ENCODE peak calls at places on chromosomes 4 and X, in seven cellular contexts. K is tibial nerve, D is H54, T is adrenal gland, H is uterus, I is stomach, Z is esophagus squamous epithelium. B is an unnamed sample.

GRCh38 chr4:38190717-38191178 is 230.6 kb downstream of the PTTG2 start:
- DNase-seq in K (no peak), D (no peak), T (no peak), H (no peak), I (no peak), Z (no peak), B (no peak)

GRCh38 chrX:96761566-96761965 is 76.9 kb downstream of the DIAPH2 start:
- DNase-seq in K (no peak), D (no peak), T (no peak), H (no peak), I (no peak), Z (no peak), B (no peak)

GRCh38 chrX:42536286-42536685 is 241.7 kb downstream of the PPP1R2C start:
- DNase-seq in K (no peak), D (no peak), T (no peak), H (no peak), I (no peak), Z (no peak), B (no peak)

GRCh38 chr4:5662555-5662954 is 45.8 kb downstream of the EVC2 start:
- DNase-seq in K (no peak), D (no peak), T (no peak), H (no peak), I (no peak), Z (no peak), B (no peak)

GRCh38 chr4:80967346-80967745 is 63.2 kb upstream of the BMP3 start:
- DNase-seq in K (no peak), D (no peak), T (no peak), H (no peak), I (no peak), Z (no peak), B (no peak)

GRCh38 chrX:3777416-3777815 is 64.0 kb upstream of the PRKX start:
- DNase-seq in K (no peak), D (no peak), T (no peak), H (no peak), I (no peak), Z (no peak), B (no peak)

GRCh38 chr4:952881-953573 is 20.3 kb downstream of the DGKQ start:
- DNase-seq in K (no peak), D (no peak), T (peak), H (no peak), I (no peak), Z (no peak), B (peak)

GRCh38 chr4:126986828-126987227 is 645.9 kb upstream of the INTU start:
- DNase-seq in K (no peak), D (no peak), T (no peak), H (no peak), I (no peak), Z (no peak), B (no peak)

GRCh38 chr4:86218721-86219481 is 141.0 kb downstream of the MAPK10 start:
- DNase-seq in K (no peak), D (no peak), T (no peak), H (no peak), I (no peak), Z (no peak), B (no peak)

GRCh38 chrX:41382699-41383645 is 49.0 kb downstream of the DDX3X start:
- DNase-seq in K (no peak), D (no peak), T (no peak), H (no peak), I (no peak), Z (no peak), B (no peak)

GRCh38 chr4:8592366-8593267 is at the start of gene CPZ:
- DNase-seq in K (no peak), D (no peak), T (no peak), H (peak), I (no peak), Z (no peak), B (no peak)

GRCh38 chr4:126386512-126386911 is 1071.8 kb downstream of the FAT4 start:
- DNase-seq in K (no peak), D (no peak), T (no peak), H (no peak), I (no peak), Z (no peak), B (no peak)

DNA sequence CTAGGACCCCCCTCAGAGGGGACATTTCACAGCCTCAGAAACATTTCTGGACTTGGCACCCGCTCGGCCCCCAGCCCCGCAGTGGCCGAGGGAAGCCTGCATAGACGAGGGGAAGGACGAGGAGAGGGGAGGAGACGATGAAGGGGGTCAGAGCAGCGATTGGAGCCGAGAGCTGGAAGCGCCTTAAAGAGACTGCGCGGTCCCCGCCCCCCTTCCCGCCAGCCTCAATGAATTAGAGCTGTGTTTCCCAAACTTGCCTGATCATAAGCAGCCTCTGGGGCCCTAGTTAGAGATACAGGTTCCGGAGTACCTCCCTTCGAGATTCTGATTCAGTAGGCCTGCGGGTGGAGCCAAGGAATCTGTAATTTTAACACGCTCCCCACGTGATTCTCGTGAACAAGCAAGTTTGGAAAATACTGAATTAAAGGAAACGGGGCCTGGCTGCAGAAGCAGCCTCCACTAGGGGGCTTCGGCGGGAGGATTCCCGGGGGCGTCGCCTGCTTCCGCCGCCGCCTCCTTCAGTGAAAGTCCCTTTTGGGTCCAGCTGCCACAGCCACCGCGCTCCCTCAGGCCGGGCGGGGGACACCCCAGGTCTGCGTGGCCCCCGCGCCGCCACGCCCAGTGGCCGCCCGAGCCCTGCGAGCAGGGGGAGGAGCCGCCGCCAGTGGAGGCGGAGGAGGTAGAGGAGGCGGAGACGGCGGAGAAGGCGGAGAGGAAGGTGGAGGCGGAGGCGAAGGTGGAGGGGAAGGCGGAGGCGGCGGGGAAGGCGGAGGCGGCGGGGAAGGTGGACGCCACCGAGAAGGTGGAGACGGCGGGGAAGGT is at the start of gene USP27X:
- DNase-seq in K (peak), D (peak), T (peak), H (peak), I (peak), Z (no peak), B (peak)
- TF ChIP-seq POLR2A in K (no peak), D (peak), T (peak), H (peak), I (no peak), Z (no peak), B (no peak)

GRCh38 chrX:1336331-1337143 is at the start of gene IL3RA:
- DNase-seq in K (no peak), D (no peak), T (peak), H (no peak), I (no peak), Z (no peak), B (peak)
- TF ChIP-seq POLR2A in K (no peak), D (no peak), T (no peak), H (no peak), I (no peak), Z (no peak), B (no peak)

DNA sequence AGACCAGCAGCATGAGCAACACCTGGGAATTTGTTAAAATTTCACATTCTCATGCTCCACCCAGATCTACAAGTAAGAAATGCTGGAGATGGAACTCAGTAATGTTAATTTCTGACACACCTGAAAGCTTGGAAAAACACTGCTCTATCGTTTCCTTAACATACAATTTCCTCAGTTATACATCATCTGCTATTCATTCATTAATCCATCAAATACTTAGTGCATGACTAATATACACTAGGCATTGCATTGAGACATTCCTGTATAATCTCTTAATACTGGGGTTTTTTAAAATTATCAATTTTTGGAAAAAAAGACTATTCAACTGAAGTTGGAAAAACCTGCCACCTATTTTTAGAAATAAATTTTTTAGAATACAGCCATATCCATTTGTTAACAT is 106.1 kb downstream of the CHM start:
- DNase-seq in K (no peak), D (no peak), T (no peak), H (no peak), I (no peak), Z (no peak), B (no peak)
- TF ChIP-seq POLR2A in K (no peak), D (no peak), T (no peak), H (no peak), I (no peak), Z (no peak), B (no peak)

DNA sequence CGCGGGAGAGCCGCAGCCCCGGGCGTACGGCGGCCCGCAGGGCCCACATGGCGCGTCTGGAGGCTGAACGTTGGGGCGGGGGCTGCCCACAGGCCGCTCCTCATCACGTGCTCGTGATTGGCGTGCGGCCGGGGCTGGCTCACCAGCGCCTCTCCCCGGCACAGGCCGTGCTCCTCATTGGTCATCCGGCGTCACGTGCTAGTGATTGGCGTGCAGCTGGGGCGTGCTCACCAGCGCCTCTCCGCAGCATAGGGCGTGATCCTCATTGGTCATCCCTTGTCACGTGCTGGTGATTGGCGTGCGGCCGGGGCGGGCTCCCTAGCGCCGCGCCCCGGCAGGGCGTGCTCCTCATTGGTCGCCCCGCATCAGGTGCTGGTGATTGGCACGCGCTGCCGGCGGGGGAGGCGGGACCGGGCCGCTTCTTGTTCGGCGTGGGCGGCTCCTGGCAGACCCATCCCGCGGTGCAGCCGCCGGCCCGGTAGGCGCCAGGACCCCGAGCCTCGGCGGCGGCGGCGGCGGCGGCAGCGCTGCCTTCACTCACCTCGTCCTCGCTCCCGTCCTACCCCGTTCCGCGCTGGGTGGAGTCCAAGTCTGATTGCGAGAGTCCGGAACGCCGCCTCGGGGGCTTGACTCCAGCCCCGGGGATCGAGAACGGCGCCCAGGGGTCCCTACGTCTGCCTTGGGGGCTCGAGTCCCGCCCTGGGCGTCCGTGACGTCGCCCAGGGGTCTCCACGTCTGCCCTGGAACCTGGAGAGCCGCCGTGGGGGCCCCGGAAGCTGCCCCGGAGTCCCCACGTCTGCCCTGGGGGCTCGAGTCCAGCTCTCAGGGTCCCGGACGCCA is at the start of gene GTPBP6:
- DNase-seq in K (peak), D (peak), T (peak), H (peak), I (peak), Z (no peak), B (peak)
- TF ChIP-seq POLR2A in K (no peak), D (peak), T (peak), H (peak), I (no peak), Z (no peak), B (no peak)

GRCh38 chr4:101347267-101347556 is at the start of gene PPP3CA:
- DNase-seq in K (no peak), D (no peak), T (no peak), H (no peak), I (no peak), Z (no peak), B (no peak)

GRCh38 chr4:101345596-101346311 is 1.6 kb downstream of the PPP3CA start:
- DNase-seq in K (peak), D (peak), T (peak), H (peak), I (peak), Z (no peak), B (peak)

GRCh38 chr4:101347557-101348366 is 436 bp upstream of the PPP3CA start:
- DNase-seq in K (peak), D (peak), T (peak), H (peak), I (peak), Z (peak), B (peak)

GRCh38 chr4:101346312-101346561 is 1.1 kb downstream of the PPP3CA start:
- DNase-seq in K (no peak), D (no peak), T (no peak), H (no peak), I (no peak), Z (no peak), B (no peak)

GRCh38 chr4:101346562-101347266 is 612 bp downstream of the PPP3CA start:
- DNase-seq in K (peak), D (peak), T (peak), H (peak), I (peak), Z (peak), B (peak)
- TF ChIP-seq POLR2A in K (no peak), D (peak), T (peak), H (peak), I (no peak), Z (no peak), B (no peak)

DNA sequence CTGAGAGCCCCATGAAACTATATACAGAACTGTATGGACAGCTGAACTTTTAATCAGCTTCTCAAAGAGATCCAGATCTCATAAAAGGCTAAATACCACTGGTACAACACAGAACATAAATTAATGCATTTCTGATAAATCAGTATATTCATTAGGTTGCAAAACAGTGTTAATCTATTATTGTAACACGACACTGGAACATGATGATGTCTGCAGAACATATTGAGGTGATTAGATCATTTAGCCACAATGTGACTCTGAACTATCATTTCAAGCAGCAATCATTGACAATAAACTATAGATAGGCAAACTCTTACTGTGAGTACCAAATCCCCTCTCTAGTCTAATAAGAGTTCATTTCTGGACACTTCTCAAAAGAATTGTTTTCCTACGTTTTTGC is 50.3 kb downstream of the GASK1B start:
- DNase-seq in K (no peak), D (no peak), T (no peak), H (no peak), I (no peak), Z (no peak), B (no peak)
- TF ChIP-seq POLR2A in K (no peak), D (no peak), T (no peak), H (no peak), I (no peak), Z (no peak), B (no peak)

GRCh38 chrX:12978205-12979010 is 3.5 kb downstream of the TMSB4X start:
- DNase-seq in K (no peak), D (no peak), T (peak), H (peak), I (peak), Z (peak), B (peak)
- TF ChIP-seq POLR2A in K (no peak), D (peak), T (no peak), H (no peak), I (no peak), Z (no peak), B (no peak)

DNA sequence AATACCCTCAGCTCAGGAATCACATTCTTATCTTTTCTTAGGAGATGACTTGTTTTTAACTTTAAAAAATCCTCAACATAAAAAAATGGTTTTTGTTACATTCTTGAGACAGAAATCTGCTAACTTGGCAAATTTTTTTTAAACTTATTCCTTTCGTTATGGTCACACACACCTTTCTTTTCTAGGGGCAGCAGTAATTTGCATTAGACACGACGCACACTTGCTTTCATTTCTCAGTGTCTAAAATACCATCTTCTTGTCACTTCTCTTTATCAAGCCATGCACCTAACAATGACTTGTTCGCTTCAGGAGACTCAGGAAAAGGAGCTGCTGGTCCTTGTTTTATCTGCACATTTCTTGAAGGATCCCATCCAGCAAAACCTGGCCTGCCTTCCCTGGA is 112.6 kb upstream of the TBL1X start:
- DNase-seq in K (no peak), D (no peak), T (no peak), H (no peak), I (no peak), Z (no peak), B (no peak)
- TF ChIP-seq POLR2A in K (no peak), D (no peak), T (no peak), H (no peak), I (no peak), Z (no peak), B (no peak)

GRCh38 chrX:28273751-28274150 is 292.5 kb upstream of the DCAF8L1 start:
- DNase-seq in K (no peak), D (no peak), T (no peak), H (no peak), I (no peak), Z (no peak), B (no peak)
- TF ChIP-seq POLR2A in K (no peak), D (no peak), T (no peak), H (no peak), I (no peak), Z (no peak), B (no peak)

B was measured in spleen.